ENCODE peak calls at places on chromosome 12, in four cellular contexts. B is cardiac muscle cell, H is breast epithelium, X is pancreas. P is an unnamed sample.
A peak's percentile ranks its signal among the peaks of the same experiment; 100 is the strongest.

GRCh38 chr12:44875417-44875953 is 630 bp downstream of the NELL2 start:
- DNase-seq in B (no peak), X (peak; percentile 62), H (no peak), P (no peak)

GRCh38 chr12:113230315-113231274 is 9.3 kb downstream of the TPCN1 start:
- DNase-seq in B (peak; percentile 46), X (no peak), H (no peak), P (no peak)

GRCh38 chr12:110846615-110847566 is at the start of gene CCDC63:
- DNase-seq in H (no peak), B (peak; percentile 62), X (peak; percentile 77), P (peak; percentile 57)

GRCh38 chr12:119047641-119048040 is 66.3 kb downstream of the SRRM4 start:
- DNase-seq in X (no peak), H (no peak), B (no peak), P (no peak)

GRCh38 chr12:74259199-74259598 is 278.4 kb upstream of the ATXN7L3B start:
- DNase-seq in H (no peak), B (no peak), X (no peak), P (no peak)

GRCh38 chr12:45553204-45553603 is 176.3 kb upstream of the ARID2 start:
- DNase-seq in H (no peak), B (no peak), X (no peak), P (no peak)

GRCh38 chr12:21472197-21472596 is 29.2 kb downstream of the RECQL start:
- DNase-seq in X (no peak), B (no peak), H (no peak), P (no peak)

GRCh38 chr12:127355061-127355820 is 911.7 kb upstream of the TMEM132C start:
- DNase-seq in H (no peak), B (no peak), X (no peak), P (no peak)

GRCh38 chr12:71142046-71142445 is 15.8 kb downstream of the TSPAN8 start:
- DNase-seq in X (no peak), B (no peak), H (no peak), P (no peak)
- H3K4me1 ChIP-seq in X (peaks cover 7% of the 10 kb centered on the region), B (no peaks in the 10 kb centered on the region), H (no peaks in the 10 kb centered on the region), P (peaks cover 15% of the 10 kb centered on the region)

DNA sequence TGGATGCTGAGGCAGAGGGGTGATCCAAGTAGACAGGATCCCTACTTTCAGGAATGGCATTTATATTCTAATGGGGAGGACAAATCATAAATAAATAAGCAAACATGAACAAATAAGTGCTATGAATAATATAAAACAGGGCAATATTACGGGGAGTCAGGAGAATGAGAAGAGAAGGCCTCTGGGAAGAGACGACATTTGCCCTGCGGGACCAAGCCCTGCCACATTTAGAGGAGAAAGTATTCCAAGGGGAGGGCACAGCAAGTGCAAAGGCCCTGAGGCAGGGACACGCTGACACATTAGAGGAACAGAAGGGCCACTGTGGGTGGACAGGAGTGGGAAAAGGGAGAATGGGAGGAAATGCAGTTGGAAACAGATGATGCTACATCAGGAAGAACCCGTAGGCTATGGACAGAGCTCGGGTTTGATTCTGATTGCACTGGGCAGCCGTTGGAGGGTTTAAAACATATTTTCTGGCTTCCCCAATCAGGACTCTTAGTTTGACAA is 1.3 kb downstream of the RNFT2 start:
- DNase-seq in X (no peak), B (no peak), H (no peak), P (no peak)
- H3K4me3 ChIP-seq in X (no peak overlapping the region), B (no peak overlapping the region), H (no peak overlapping the region), P (no peak overlapping the region)

GRCh38 chr12:121534495-121535148 is 46.2 kb downstream of the KDM2B start:
- DNase-seq in X (no peak), H (no peak), B (no peak), P (no peak)
- H3K4me1 ChIP-seq in X (peaks cover 6% of the 10 kb centered on the region), H (peaks cover 3% of the 10 kb centered on the region), B (peaks cover 22% of the 10 kb centered on the region), P (peaks cover 22% of the 10 kb centered on the region)

DNA sequence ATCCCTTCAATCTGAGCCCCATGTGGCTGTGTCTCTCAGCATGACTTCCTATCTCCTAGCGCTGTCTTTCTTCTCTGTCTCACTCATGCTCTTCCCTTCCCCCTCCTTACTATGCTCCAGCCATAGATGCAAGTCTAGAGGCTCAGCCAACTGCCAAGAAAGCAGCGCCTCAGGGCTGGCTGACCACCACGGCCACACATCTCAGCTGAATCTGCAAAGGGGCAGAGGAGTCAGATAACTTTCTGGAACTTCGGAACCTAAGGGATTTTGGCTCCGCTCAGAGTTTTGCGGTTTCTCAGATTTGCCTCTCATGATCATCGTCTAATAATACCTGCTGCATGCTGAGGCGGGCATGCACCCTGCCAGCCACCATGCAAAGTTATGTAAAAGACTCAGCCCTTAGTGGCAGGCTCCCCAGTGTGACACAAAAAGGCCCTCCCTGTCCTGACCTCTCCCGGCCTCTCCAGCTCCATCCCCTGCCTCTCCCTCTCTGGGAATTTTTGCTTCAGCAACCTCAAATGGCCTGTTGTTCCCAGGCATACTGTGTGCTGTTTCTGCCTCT is 5.0 kb upstream of the FGF6 start:
- DNase-seq in H (no peak), B (no peak), X (no peak), P (no peak)
- H3K4me3 ChIP-seq in H (no peak overlapping the region), B (no peak overlapping the region), X (no peak overlapping the region), P (no peak overlapping the region)

GRCh38 chr12:99146730-99147129 is 500.8 kb upstream of the GARIN6 start:
- DNase-seq in H (no peak), B (no peak), X (no peak), P (no peak)

GRCh38 chr12:99147150-99147549 is 500.4 kb upstream of the GARIN6 start:
- DNase-seq in H (no peak), B (peak; percentile 36), X (no peak), P (no peak)

GRCh38 chr12:99146185-99146584 is 501.1 kb downstream of the APAF1 start:
- DNase-seq in H (no peak), X (no peak), B (peak; percentile 62), P (no peak)
- H3K4me1 ChIP-seq in H (no peaks in the 10 kb centered on the region), X (no peaks in the 10 kb centered on the region), B (no peaks in the 10 kb centered on the region), P (no peaks in the 10 kb centered on the region)

GRCh38 chr12:50110127-50110761 is 1.8 kb upstream of the COX14 start:
- DNase-seq in B (no peak), H (peak; percentile 50), X (no peak), P (peak; percentile 81)
- H3K4me3 ChIP-seq in B (no peak overlapping the region), H (peak overlapping the region; percentile 11), X (no peak overlapping the region), P (no peak overlapping the region)

GRCh38 chr12:96635844-96636243 is 146.5 kb downstream of the CFAP54 start:
- DNase-seq in H (no peak), X (no peak), B (no peak), P (no peak)
- H3K4me1 ChIP-seq in H (no peaks in the 10 kb centered on the region), X (no peaks in the 10 kb centered on the region), B (no peaks in the 10 kb centered on the region), P (no peaks in the 10 kb centered on the region)

P was measured in mucosa of descending colon.